ENCODE peak calls at places on chromosomes 12 and 14, in five cellular contexts. I is body of pancreas, S is brain microvascular endothelial cell, H is uterus, N is WERI-Rb-1. Y is an unnamed sample.

GRCh38 chr14:33254876-33255275 is 316.2 kb downstream of the NPAS3 start:
- DNase-seq in I (no peak), S (no peak), H (no peak), N (no peak), Y (no peak)

GRCh38 chr14:31395119-31395518 is 25.2 kb downstream of the HEATR5A start:
- DNase-seq in I (no peak), S (no peak), H (no peak), N (no peak), Y (no peak)

GRCh38 chr14:68520637-68521556 is 272.0 kb downstream of the ZFP36L1 start:
- DNase-seq in I (peak; percentile 93), S (no peak), H (no peak), N (no peak), Y (peak; percentile 78)

GRCh38 chr12:78421011-78421410 is 443.6 kb upstream of the SYT1 start:
- DNase-seq in I (no peak), S (no peak), H (no peak), N (no peak), Y (no peak)

GRCh38 chr14:24275524-24276139 is 4.2 kb upstream of the RABGGTA start:
- DNase-seq in I (no peak), S (no peak), H (no peak), N (peak; percentile 28), Y (peak; percentile 59)

GRCh38 chr12:24496755-24497154 is 452.1 kb downstream of the BCAT1 start:
- DNase-seq in I (no peak), S (peak; percentile 68), H (no peak), N (no peak), Y (no peak)

GRCh38 chr14:86575141-86575540 is 1045.2 kb downstream of the FLRT2 start:
- DNase-seq in I (no peak), S (no peak), H (no peak), N (no peak), Y (no peak)

GRCh38 chr14:90398315-90398811 is 1.5 kb downstream of the CALM1 start:
- DNase-seq in I (peak; percentile 63), S (peak; percentile 26), H (no peak), N (peak; percentile 27), Y (peak; percentile 43)

GRCh38 chr12:46371718-46372130 is 849 bp downstream of the SLC38A2 start:
- DNase-seq in I (peak; percentile 83), S (peak; percentile 45), H (no peak), N (peak; percentile 38), Y (no peak)

GRCh38 chr14:91324606-91324950 is 80.1 kb upstream of the GPR68 start:
- DNase-seq in I (no peak), S (no peak), H (no peak), N (no peak), Y (no peak)

GRCh38 chr14:32428875-32429274 is 99.8 kb downstream of the AKAP6 start:
- DNase-seq in I (no peak), S (no peak), H (no peak), N (peak; percentile 19), Y (no peak)

GRCh38 chr14:92425101-92425500 is 88.5 kb upstream of the RIN3 start:
- DNase-seq in I (no peak), S (peak; percentile 64), H (no peak), N (no peak), Y (no peak)

GRCh38 chr12:14327717-14328116 is 37.8 kb upstream of the ATF7IP start:
- DNase-seq in I (no peak), S (peak; percentile 25), H (no peak), N (no peak), Y (no peak)

GRCh38 chr12:128980623-128981022 is 127.3 kb downstream of the GLT1D1 start:
- DNase-seq in I (no peak), S (no peak), H (no peak), N (no peak), Y (no peak)

GRCh38 chr12:128971802-128972201 is 118.5 kb downstream of the GLT1D1 start:
- DNase-seq in I (no peak), S (no peak), H (no peak), N (no peak), Y (no peak)

GRCh38 chr12:128974881-128975280 is 121.6 kb downstream of the GLT1D1 start:
- DNase-seq in I (no peak), S (no peak), H (no peak), N (no peak), Y (no peak)

GRCh38 chr12:128973883-128974681 is 120.8 kb downstream of the GLT1D1 start:
- DNase-seq in I (no peak), S (no peak), H (no peak), N (no peak), Y (no peak)

DNA sequence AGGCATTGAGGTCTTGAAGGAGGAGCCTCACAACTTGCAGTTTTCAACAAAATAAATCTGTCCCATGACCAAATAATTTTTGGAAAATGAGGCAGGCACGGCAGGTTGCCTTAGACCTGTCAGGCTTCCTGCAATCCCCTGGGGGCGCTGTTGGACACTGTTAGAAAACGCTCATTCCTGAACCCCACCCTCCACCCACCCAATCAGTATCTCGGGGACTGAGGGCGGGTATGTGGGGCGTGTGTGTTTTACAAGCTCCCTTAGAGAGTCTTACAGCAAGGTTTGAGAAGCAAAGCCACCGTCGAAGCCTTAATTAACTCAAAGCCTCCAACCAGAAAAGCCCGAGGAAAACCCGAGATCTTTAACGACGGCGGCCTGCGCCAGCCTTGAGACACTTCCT is 122.8 kb downstream of the GLT1D1 start:
- DNase-seq in I (no peak), S (peak; percentile 16), H (no peak), N (peak; percentile 72), Y (peak; percentile 86)
- TF ChIP-seq CTCF in I (peak; percentile 22), S (peak; percentile 34), H (no peak), N (peak; percentile 68), Y (peak; percentile 89)

GRCh38 chr14:22099942-22100763 is 426.5 kb upstream of the OR4E1 start:
- DNase-seq in I (peak; percentile 56), S (peak; percentile 74), H (peak; percentile 74), N (peak; percentile 29), Y (peak; percentile 85)
- TF ChIP-seq CTCF in I (peak; percentile 58), S (peak; percentile 89), H (peak; percentile 46), N (peak; percentile 42), Y (peak; percentile 83)

GRCh38 chr12:64236549-64236948 is 14.5 kb upstream of the KICS2 start:
- DNase-seq in I (no peak), S (peak; percentile 6), H (no peak), N (no peak), Y (no peak)
- TF ChIP-seq CTCF in I (no peak), S (peak; percentile 47), H (no peak), N (peak; percentile 27), Y (peak; percentile 25)

GRCh38 chr14:21326972-21327371 is 47.1 kb downstream of the RPGRIP1 start:
- DNase-seq in I (no peak), S (no peak), H (no peak), N (no peak), Y (no peak)
- TF ChIP-seq CTCF in I (no peak), S (no peak), H (no peak), N (no peak), Y (peak; percentile 22)

GRCh38 chr12:82174383-82174782 is 183.8 kb downstream of the CCDC59 start:
- DNase-seq in I (no peak), S (no peak), H (no peak), N (no peak), Y (no peak)

GRCh38 chr12:82176761-82177490 is 181.3 kb downstream of the CCDC59 start:
- DNase-seq in I (no peak), S (peak; percentile 15), H (no peak), N (no peak), Y (no peak)

GRCh38 chr12:82176016-82176415 is 182.2 kb downstream of the CCDC59 start:
- DNase-seq in I (no peak), S (peak; percentile 2), H (no peak), N (no peak), Y (no peak)

GRCh38 chr12:82174936-82175335 is 183.3 kb downstream of the CCDC59 start:
- DNase-seq in I (peak; percentile 39), S (no peak), H (no peak), N (no peak), Y (no peak)
- TF ChIP-seq CTCF in I (no peak), S (no peak), H (no peak), N (no peak), Y (no peak)

GRCh38 chr12:39692258-39692853 is 72.8 kb upstream of the ABCD2 start:
- DNase-seq in I (no peak), S (no peak), H (no peak), N (no peak), Y (no peak)
- TF ChIP-seq CTCF in I (peak; percentile 21), S (no peak), H (peak; percentile 31), N (no peak), Y (peak; percentile 61)